ENCODE peak calls at places on chromosome 14, in nine cellular contexts. One of them, this sample, is unnamed.
A peak's percentile ranks its signal among the peaks of the same experiment; 100 is the strongest.

GRCh38 chr14:92677087-92677668 is 71.2 kb downstream of the LGMN start:
- DNase-seq in HFFc6: no peak
- DNase-seq in endothelial cell: no peak
- DNase-seq in mucosa of gallbladder: no peak
- DNase-seq in adrenal gland: no peak
- DNase-seq in stimulated activated CD4-positive, alpha-beta T cell treated with anti-CD3 and anti-CD28 coated beads, Interleukin-2, amount 100 ng/mL, for 48 hours: peak; percentile 50
- DNase-seq in activated CD8-positive, alpha-beta memory T cell treated with anti-CD3 and anti-CD28 coated beads for 1 hour: no peak
- DNase-seq in psoas muscle: no peak
- DNase-seq in LoVo: no peak
- DNase-seq in this sample: no peak

GRCh38 chr14:102726191-102726949 is 50.9 kb upstream of the TRAF3 start:
- DNase-seq in HFFc6: no peak
- DNase-seq in endothelial cell: no peak
- DNase-seq in mucosa of gallbladder: no peak
- DNase-seq in adrenal gland: peak; percentile 34
- DNase-seq in stimulated activated CD4-positive, alpha-beta T cell treated with anti-CD3 and anti-CD28 coated beads, Interleukin-2, amount 100 ng/mL, for 48 hours: no peak
- DNase-seq in activated CD8-positive, alpha-beta memory T cell treated with anti-CD3 and anti-CD28 coated beads for 1 hour: no peak
- DNase-seq in psoas muscle: no peak
- DNase-seq in LoVo: no peak
- DNase-seq in this sample: no peak

GRCh38 chr14:22865424-22866215 is 5.9 kb upstream of the LRP10 start:
- DNase-seq in HFFc6: no peak
- DNase-seq in endothelial cell: peak; percentile 30
- DNase-seq in mucosa of gallbladder: no peak
- DNase-seq in adrenal gland: no peak
- DNase-seq in stimulated activated CD4-positive, alpha-beta T cell treated with anti-CD3 and anti-CD28 coated beads, Interleukin-2, amount 100 ng/mL, for 48 hours: peak; percentile 24
- DNase-seq in activated CD8-positive, alpha-beta memory T cell treated with anti-CD3 and anti-CD28 coated beads for 1 hour: no peak
- DNase-seq in psoas muscle: no peak
- DNase-seq in LoVo: no peak
- DNase-seq in this sample: peak; percentile 50

GRCh38 chr14:68781161-68782021 is 11.5 kb downstream of the ZFP36L1 start:
- DNase-seq in HFFc6: no peak
- DNase-seq in endothelial cell: no peak
- DNase-seq in mucosa of gallbladder: peak; percentile 61
- DNase-seq in adrenal gland: peak; percentile 54
- DNase-seq in stimulated activated CD4-positive, alpha-beta T cell treated with anti-CD3 and anti-CD28 coated beads, Interleukin-2, amount 100 ng/mL, for 48 hours: no peak
- DNase-seq in activated CD8-positive, alpha-beta memory T cell treated with anti-CD3 and anti-CD28 coated beads for 1 hour: no peak
- DNase-seq in psoas muscle: peak; percentile 54
- DNase-seq in LoVo: no peak
- DNase-seq in this sample: no peak

GRCh38 chr14:68199465-68200145 is 380.0 kb downstream of the RAD51B start:
- DNase-seq in HFFc6: no peak
- DNase-seq in endothelial cell: peak; percentile 8
- DNase-seq in mucosa of gallbladder: peak; percentile 50
- DNase-seq in adrenal gland: no peak
- DNase-seq in stimulated activated CD4-positive, alpha-beta T cell treated with anti-CD3 and anti-CD28 coated beads, Interleukin-2, amount 100 ng/mL, for 48 hours: no peak
- DNase-seq in activated CD8-positive, alpha-beta memory T cell treated with anti-CD3 and anti-CD28 coated beads for 1 hour: no peak
- DNase-seq in psoas muscle: no peak
- DNase-seq in LoVo: no peak
- DNase-seq in this sample: no peak

GRCh38 chr14:101199028-101199770 is 295.7 kb upstream of the RTL1 start:
- DNase-seq in HFFc6: no peak
- DNase-seq in endothelial cell: no peak
- DNase-seq in mucosa of gallbladder: no peak
- DNase-seq in adrenal gland: peak; percentile 15
- DNase-seq in stimulated activated CD4-positive, alpha-beta T cell treated with anti-CD3 and anti-CD28 coated beads, Interleukin-2, amount 100 ng/mL, for 48 hours: no peak
- DNase-seq in activated CD8-positive, alpha-beta memory T cell treated with anti-CD3 and anti-CD28 coated beads for 1 hour: no peak
- DNase-seq in psoas muscle: peak; percentile 19
- DNase-seq in LoVo: no peak
- DNase-seq in this sample: no peak

GRCh38 chr14:55535521-55536207 is 44.3 kb upstream of the KTN1 start:
- DNase-seq in HFFc6: no peak
- DNase-seq in endothelial cell: no peak
- DNase-seq in mucosa of gallbladder: no peak
- DNase-seq in adrenal gland: no peak
- DNase-seq in stimulated activated CD4-positive, alpha-beta T cell treated with anti-CD3 and anti-CD28 coated beads, Interleukin-2, amount 100 ng/mL, for 48 hours: no peak
- DNase-seq in activated CD8-positive, alpha-beta memory T cell treated with anti-CD3 and anti-CD28 coated beads for 1 hour: no peak
- DNase-seq in psoas muscle: no peak
- DNase-seq in LoVo: no peak
- DNase-seq in this sample: no peak

GRCh38 chr14:103550451-103551337 is 11.8 kb downstream of the BAG5 start:
- DNase-seq in HFFc6: no peak
- DNase-seq in endothelial cell: no peak
- DNase-seq in mucosa of gallbladder: no peak
- DNase-seq in adrenal gland: no peak
- DNase-seq in stimulated activated CD4-positive, alpha-beta T cell treated with anti-CD3 and anti-CD28 coated beads, Interleukin-2, amount 100 ng/mL, for 48 hours: no peak
- DNase-seq in activated CD8-positive, alpha-beta memory T cell treated with anti-CD3 and anti-CD28 coated beads for 1 hour: no peak
- DNase-seq in psoas muscle: peak; percentile 67
- DNase-seq in LoVo: no peak
- DNase-seq in this sample: no peak

GRCh38 chr14:72573725-72574426 is 320.0 kb downstream of the DPF3 start:
- DNase-seq in HFFc6: no peak
- DNase-seq in endothelial cell: no peak
- DNase-seq in mucosa of gallbladder: no peak
- DNase-seq in adrenal gland: peak; percentile 61
- DNase-seq in stimulated activated CD4-positive, alpha-beta T cell treated with anti-CD3 and anti-CD28 coated beads, Interleukin-2, amount 100 ng/mL, for 48 hours: no peak
- DNase-seq in activated CD8-positive, alpha-beta memory T cell treated with anti-CD3 and anti-CD28 coated beads for 1 hour: no peak
- DNase-seq in psoas muscle: no peak
- DNase-seq in LoVo: no peak
- DNase-seq in this sample: no peak

GRCh38 chr14:78220273-78220672 is 50.1 kb downstream of the NRXN3 start:
- DNase-seq in HFFc6: no peak
- DNase-seq in endothelial cell: no peak
- DNase-seq in mucosa of gallbladder: no peak
- DNase-seq in adrenal gland: no peak
- DNase-seq in stimulated activated CD4-positive, alpha-beta T cell treated with anti-CD3 and anti-CD28 coated beads, Interleukin-2, amount 100 ng/mL, for 48 hours: no peak
- DNase-seq in activated CD8-positive, alpha-beta memory T cell treated with anti-CD3 and anti-CD28 coated beads for 1 hour: no peak
- DNase-seq in psoas muscle: no peak
- DNase-seq in LoVo: no peak
- DNase-seq in this sample: no peak

This sample was measured in NCI-H524.